ENCODE peak calls at places on chromosomes 6 and 20, in eight cellular contexts. S, X, C, N, D, B, K and Q are unnamed samples.

GRCh38 chr20:17897566-17898307 is 70.9 kb downstream of the SNX5 start:
- DNase-seq in S (no peak), X (no peak), C (no peak), N (no peak), D (no peak), B (no peak), K (no peak), Q (no peak)

GRCh38 chr6:24223131-24223715 is 97.2 kb downstream of the NRSN1 start:
- DNase-seq in S (no peak), X (no peak), C (no peak), N (no peak), D (peak), B (no peak), K (no peak), Q (no peak)

GRCh38 chr6:73610444-73611275 is 43.1 kb downstream of the SLC17A5 start:
- DNase-seq in S (peak), X (no peak), C (peak), N (no peak), D (peak), B (no peak), K (no peak), Q (peak)

GRCh38 chr6:38580030-38580429 is 59.7 kb downstream of the BTBD9 start:
- DNase-seq in S (no peak), X (no peak), C (no peak), N (no peak), D (no peak), B (no peak), K (no peak), Q (no peak)

GRCh38 chr6:836276-836853 is 143.4 kb upstream of the EXOC2 start:
- DNase-seq in S (peak), X (peak), C (no peak), N (no peak), D (no peak), B (no peak), K (no peak), Q (no peak)

GRCh38 chr6:56437171-56437900 is 190.0 kb upstream of the COL21A1 start:
- DNase-seq in S (no peak), X (no peak), C (no peak), N (no peak), D (peak), B (no peak), K (no peak), Q (no peak)

GRCh38 chr6:52325695-52326471 is 36.1 kb upstream of the PAQR8 start:
- DNase-seq in S (no peak), X (no peak), C (no peak), N (no peak), D (no peak), B (no peak), K (no peak), Q (no peak)

GRCh38 chr6:20168668-20169633 is 43.3 kb downstream of the MBOAT1 start:
- DNase-seq in S (no peak), X (no peak), C (no peak), N (no peak), D (peak), B (no peak), K (peak), Q (no peak)

GRCh38 chr6:106056738-106057390 is 29.3 kb upstream of the PRDM1 start:
- DNase-seq in S (no peak), X (no peak), C (no peak), N (no peak), D (no peak), B (no peak), K (no peak), Q (no peak)

GRCh38 chr6:125577263-125577662 is 172.2 kb upstream of the HEY2 start:
- DNase-seq in S (no peak), X (no peak), C (no peak), N (no peak), D (no peak), B (no peak), K (no peak), Q (no peak)

GRCh38 chr6:12557760-12558159 is 158.8 kb upstream of the PHACTR1 start:
- DNase-seq in S (no peak), X (no peak), C (no peak), N (no peak), D (no peak), B (no peak), K (no peak), Q (no peak)

GRCh38 chr20:50188287-50188688 is 2.3 kb upstream of the CEBPB start:
- DNase-seq in S (no peak), X (no peak), C (no peak), N (no peak), D (no peak), B (no peak), K (no peak), Q (no peak)

GRCh38 chr20:50186151-50186885 is 4.3 kb upstream of the CEBPB start:
- DNase-seq in S (peak), X (peak), C (peak), N (peak), D (peak), B (peak), K (peak), Q (peak)

GRCh38 chr20:50185426-50185825 is 5.2 kb upstream of the CEBPB start:
- DNase-seq in S (no peak), X (peak), C (no peak), N (no peak), D (no peak), B (no peak), K (no peak), Q (no peak)

GRCh38 chr20:50187403-50188051 is 3.1 kb upstream of the CEBPB start:
- DNase-seq in S (peak), X (no peak), C (peak), N (no peak), D (peak), B (no peak), K (peak), Q (no peak)

GRCh38 chr20:50186987-50187402 is 3.6 kb upstream of the CEBPB start:
- DNase-seq in S (no peak), X (no peak), C (no peak), N (no peak), D (no peak), B (no peak), K (no peak), Q (no peak)
- TF ChIP-seq CTCF in S (no peak), X (no peak), C (no peak), N (no peak), D (no peak), B (no peak), K (no peak), Q (no peak)

GRCh38 chr6:36838896-36839818 is at the start of gene CPNE5:
- DNase-seq in S (no peak), X (no peak), C (no peak), N (no peak), D (no peak), B (no peak), K (no peak), Q (no peak)

GRCh38 chr6:36841756-36842155 is 2.5 kb upstream of the CPNE5 start:
- DNase-seq in S (no peak), X (no peak), C (no peak), N (no peak), D (no peak), B (no peak), K (no peak), Q (no peak)

GRCh38 chr6:36840471-36841461 is 1.5 kb upstream of the CPNE5 start:
- DNase-seq in S (no peak), X (no peak), C (no peak), N (no peak), D (no peak), B (peak), K (no peak), Q (no peak)

GRCh38 chr6:36837686-36838085 is 1.6 kb downstream of the CPNE5 start:
- DNase-seq in S (no peak), X (no peak), C (no peak), N (no peak), D (no peak), B (no peak), K (no peak), Q (no peak)

GRCh38 chr6:36839819-36840379 is 655 bp upstream of the CPNE5 start:
- DNase-seq in S (peak), X (no peak), C (no peak), N (no peak), D (no peak), B (peak), K (no peak), Q (peak)
- TF ChIP-seq CTCF in S (peak), X (peak), C (peak), N (no peak), D (no peak), B (peak), K (no peak), Q (no peak)

GRCh38 chr6:122610690-122611455 is 668 bp downstream of the PKIB start:
- DNase-seq in S (peak), X (no peak), C (no peak), N (no peak), D (no peak), B (peak), K (no peak), Q (peak)
- TF ChIP-seq CTCF in S (peak), X (no peak), C (no peak), N (peak), D (no peak), B (no peak), K (no peak), Q (no peak)

GRCh38 chr20:49866051-49866450 is 49.3 kb downstream of the SPATA2 start:
- DNase-seq in S (no peak), X (no peak), C (peak), N (no peak), D (peak), B (no peak), K (no peak), Q (no peak)
- TF ChIP-seq CTCF in S (no peak), X (no peak), C (no peak), N (no peak), D (no peak), B (no peak), K (no peak), Q (no peak)

GRCh38 chr20:6169251-6169650 is 46.4 kb upstream of the FERMT1 start:
- DNase-seq in S (no peak), X (peak), C (peak), N (no peak), D (peak), B (no peak), K (no peak), Q (no peak)
- TF ChIP-seq CTCF in S (no peak), X (no peak), C (peak), N (no peak), D (peak), B (no peak), K (no peak), Q (no peak)

GRCh38 chr6:3713266-3713665 is 38.2 kb downstream of the PXDC1 start:
- DNase-seq in S (no peak), X (no peak), C (no peak), N (no peak), D (no peak), B (no peak), K (no peak), Q (no peak)
- TF ChIP-seq CTCF in S (no peak), X (no peak), C (no peak), N (no peak), D (no peak), B (no peak), K (no peak), Q (no peak)